ENCODE peak calls at places on chromosomes 16 and 17, in ten cellular contexts. Y, J, M, Q, D, P, I, C, B and R are unnamed samples.

GRCh38 chr16:23784811-23785447 is 30.1 kb downstream of the CHP2 start:
- DNase-seq in Y (peak; percentile 79), J (no peak), M (peak; percentile 86), Q (no peak), D (no peak), P (no peak), I (no peak), C (no peak), B (no peak), R (no peak)

GRCh38 chr16:53257001-53257400 is 177.3 kb upstream of the RBL2 start:
- DNase-seq in Y (no peak), J (no peak), M (no peak), Q (no peak), D (no peak), P (no peak), I (no peak), C (no peak), B (no peak), R (peak; percentile 31)

GRCh38 chr17:68533887-68534700 is 21.9 kb downstream of the PRKAR1A start:
- DNase-seq in Y (no peak), J (no peak), M (peak; percentile 20), Q (no peak), D (no peak), P (no peak), I (no peak), C (no peak), B (no peak), R (peak; percentile 29)

GRCh38 chr16:50434872-50435478 is 66.2 kb upstream of the BRD7 start:
- DNase-seq in Y (no peak), J (no peak), M (no peak), Q (no peak), D (no peak), P (no peak), I (peak; percentile 37), C (no peak), B (no peak), R (no peak)

GRCh38 chr16:80591071-80591935 is 50.5 kb downstream of the DYNLRB2 start:
- DNase-seq in Y (no peak), J (no peak), M (peak; percentile 29), Q (no peak), D (no peak), P (no peak), I (no peak), C (no peak), B (no peak), R (no peak)

GRCh38 chr16:30527635-30528178 is 1.3 kb upstream of the ZNF768 start:
- DNase-seq in Y (no peak), J (no peak), M (peak; percentile 89), Q (no peak), D (no peak), P (no peak), I (no peak), C (no peak), B (peak; percentile 33), R (no peak)

GRCh38 chr16:19375561-19376158 is 42.0 kb upstream of the TMC5 start:
- DNase-seq in Y (peak; percentile 70), J (peak; percentile 60), M (peak; percentile 57), Q (peak; percentile 59), D (peak; percentile 73), P (peak; percentile 2), I (peak; percentile 60), C (peak; percentile 77), B (peak; percentile 28), R (peak; percentile 71)

GRCh38 chr17:16584273-16584995 is 15.4 kb upstream of the ZNF287 start:
- DNase-seq in Y (peak; percentile 78), J (no peak), M (peak; percentile 87), Q (peak; percentile 94), D (peak; percentile 97), P (peak; percentile 60), I (peak; percentile 80), C (peak; percentile 95), B (peak; percentile 17), R (peak; percentile 89)

GRCh38 chr17:57714660-57715059 is 30.4 kb downstream of the CCDC182 start:
- DNase-seq in Y (no peak), J (no peak), M (no peak), Q (no peak), D (no peak), P (no peak), I (no peak), C (peak; percentile 41), B (no peak), R (no peak)

DNA sequence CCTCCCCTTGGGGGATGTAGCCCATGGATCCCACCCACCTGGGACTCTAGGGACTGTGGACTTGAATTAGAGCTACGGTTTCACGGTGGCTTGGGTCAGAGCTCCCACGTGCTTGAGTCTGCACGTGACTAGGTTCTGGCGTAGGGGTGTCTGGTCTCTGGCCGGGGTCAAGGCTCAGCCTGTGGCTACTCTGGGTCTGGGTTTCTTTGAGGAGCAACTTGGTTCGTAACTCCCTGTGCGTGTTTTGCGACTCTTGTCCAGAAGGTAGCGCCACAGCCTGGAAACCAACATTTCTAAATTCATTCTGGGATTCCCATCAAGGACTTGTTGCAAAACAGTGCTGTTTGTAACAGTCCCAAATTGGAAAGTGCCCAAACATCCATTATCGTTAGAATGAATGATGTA is 462 bp upstream of the GGT6 start:
- DNase-seq in Y (no peak), J (no peak), M (no peak), Q (peak; percentile 38), D (no peak), P (no peak), I (peak; percentile 27), C (no peak), B (no peak), R (no peak)
- TF ChIP-seq CTCF in Y (peak; percentile 32), J (peak; percentile 19), M (no peak), Q (no peak), D (no peak), P (peak; percentile 54), I (peak; percentile 52), C (no peak), B (no peak), R (no peak)

GRCh38 chr17:77474292-77474988 is 333.7 kb downstream of the SEC14L1 start:
- DNase-seq in Y (no peak), J (no peak), M (no peak), Q (no peak), D (no peak), P (no peak), I (no peak), C (no peak), B (no peak), R (no peak)

GRCh38 chr17:77475012-77475976 is 334.5 kb downstream of the SEC14L1 start:
- DNase-seq in Y (no peak), J (no peak), M (peak; percentile 88), Q (no peak), D (no peak), P (no peak), I (no peak), C (no peak), B (no peak), R (no peak)

GRCh38 chr17:77476920-77477805 is 336.4 kb downstream of the SEC14L1 start:
- DNase-seq in Y (no peak), J (no peak), M (no peak), Q (no peak), D (no peak), P (no peak), I (no peak), C (peak; percentile 91), B (no peak), R (peak; percentile 30)

GRCh38 chr17:77476498-77476897 is 335.7 kb downstream of the SEC14L1 start:
- DNase-seq in Y (no peak), J (no peak), M (no peak), Q (no peak), D (no peak), P (no peak), I (no peak), C (no peak), B (no peak), R (no peak)

DNA sequence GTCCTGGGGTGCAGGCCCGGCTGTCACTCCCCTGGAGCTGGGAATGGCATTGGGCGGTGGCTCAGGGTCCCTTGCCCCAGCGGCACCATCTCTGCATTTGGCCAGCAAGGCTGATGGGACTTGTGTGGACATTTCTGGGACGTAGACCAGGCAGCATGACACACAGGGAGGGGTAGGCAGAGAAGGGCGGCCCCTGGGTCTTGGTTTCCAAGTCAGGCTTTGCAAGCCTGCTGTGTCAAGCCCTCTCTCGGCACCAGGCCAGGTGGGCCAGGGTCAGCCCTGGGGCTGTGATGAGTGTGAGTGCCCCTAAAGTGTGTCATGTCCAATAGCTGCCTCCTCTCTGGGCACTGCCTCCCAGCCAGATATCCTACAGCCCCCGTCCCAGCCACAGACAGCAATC is 335.2 kb downstream of the SEC14L1 start:
- DNase-seq in Y (no peak), J (no peak), M (no peak), Q (no peak), D (no peak), P (no peak), I (no peak), C (no peak), B (no peak), R (no peak)
- TF ChIP-seq MAX in Y (no peak), J (no peak), M (no peak), Q (no peak), D (no peak), P (no peak), I (no peak), C (no peak), B (no peak), R (no peak)

DNA sequence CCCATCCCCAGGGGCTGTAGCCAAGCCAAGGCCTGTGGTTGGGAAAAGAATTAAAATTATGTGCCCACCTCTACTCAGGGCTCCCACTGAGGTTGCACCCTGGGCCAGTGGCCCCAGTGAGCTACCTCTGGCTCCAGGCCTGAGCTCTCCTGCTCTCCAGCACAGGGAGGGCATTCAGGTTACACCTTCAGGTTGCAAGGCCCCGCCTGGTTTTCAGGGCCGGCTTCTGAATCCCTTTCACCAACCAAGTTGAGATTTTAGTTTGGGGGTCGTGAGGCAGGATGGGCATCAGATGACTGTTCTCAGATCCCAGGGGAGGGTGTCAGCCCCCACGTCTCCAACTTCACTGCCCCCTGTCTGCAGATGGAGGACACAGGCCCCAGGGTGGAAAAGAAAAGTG is 8.0 kb upstream of the KATNB1 start:
- DNase-seq in Y (no peak), J (no peak), M (no peak), Q (no peak), D (no peak), P (no peak), I (no peak), C (no peak), B (no peak), R (no peak)
- TF ChIP-seq CTCF in Y (peak; percentile 33), J (no peak), M (peak; percentile 13), Q (no peak), D (no peak), P (peak; percentile 41), I (peak; percentile 8), C (no peak), B (no peak), R (no peak)

DNA sequence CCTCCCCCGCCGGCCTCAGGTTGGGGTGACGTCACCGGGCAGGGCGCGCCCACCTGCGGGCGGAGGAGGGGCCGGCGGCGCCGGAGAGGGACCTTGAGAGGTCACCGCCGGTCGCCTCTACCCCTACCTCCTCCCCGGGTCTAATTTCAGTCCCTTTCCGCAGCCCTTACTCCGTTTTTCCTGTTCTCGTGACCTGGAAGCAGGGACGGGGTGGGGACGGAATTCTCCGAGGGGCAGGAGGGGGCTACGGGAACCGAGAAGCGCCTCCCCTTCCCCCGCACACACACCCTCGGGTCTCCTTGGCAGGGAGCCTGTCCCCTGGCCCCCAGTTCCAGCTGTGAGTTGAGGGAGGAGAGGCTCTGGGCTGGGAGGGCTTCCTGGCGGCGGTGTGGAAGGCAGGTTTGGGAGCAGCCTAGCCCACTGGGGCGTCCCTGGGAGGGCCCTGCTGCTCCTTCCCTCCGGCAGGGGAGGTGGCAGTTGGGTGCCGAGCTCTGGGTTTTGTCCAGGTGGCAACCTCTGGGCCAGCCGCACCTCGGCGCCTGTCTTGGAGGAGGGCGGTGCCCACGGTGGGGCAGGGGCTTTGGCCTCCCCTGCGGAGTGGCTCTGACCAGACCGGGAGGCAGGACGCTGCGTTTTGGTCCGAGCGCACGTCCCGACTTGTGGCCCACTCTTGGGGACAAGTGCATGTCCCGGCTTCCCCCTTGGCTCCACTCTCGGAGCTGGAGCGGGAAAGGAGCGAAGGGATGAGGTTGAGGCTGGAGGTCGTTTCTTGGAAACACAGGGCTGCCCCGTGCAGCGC is 765 bp downstream of the SYNGR3 start:
- DNase-seq in Y (peak; percentile 67), J (no peak), M (no peak), Q (peak; percentile 87), D (no peak), P (no peak), I (peak; percentile 34), C (peak; percentile 82), B (no peak), R (no peak)
- TF ChIP-seq MAX in Y (peak; percentile 26), J (no peak), M (no peak), Q (peak; percentile 43), D (no peak), P (no peak), I (no peak), C (no peak), B (no peak), R (no peak)